ENCODE peak calls at places on chromosomes 7 and 10, in four cellular contexts. One of them, this sample, is unnamed.

GRCh38 chr7:94297397-94297838 is 97.3 kb upstream of the COL1A2 start:
- DNase-seq in H1: no peak
- DNase-seq in IMR-90: peak; percentile 98
- DNase-seq in mesendoderm: no peak
- DNase-seq in this sample: no peak

GRCh38 chr10:79192677-79193003 is 123.9 kb downstream of the ZMIZ1 start:
- DNase-seq in IMR-90: peak; percentile 73
- DNase-seq in H1: no peak
- DNase-seq in mesendoderm: no peak
- DNase-seq in this sample: no peak

GRCh38 chr7:73742753-73743641 is 4.4 kb upstream of the ABHD11 start:
- DNase-seq in IMR-90: no peak
- DNase-seq in H1: peak; percentile 98
- DNase-seq in mesendoderm: peak; percentile 99
- DNase-seq in this sample: peak; percentile 99

GRCh38 chr7:135253851-135254815 is 20.5 kb downstream of the STRA8 start:
- DNase-seq in IMR-90: peak; percentile 76
- DNase-seq in mesendoderm: peak; percentile 48
- DNase-seq in H1: no peak
- DNase-seq in this sample: no peak

GRCh38 chr10:92079003-92079402 is 155.4 kb downstream of the BTAF1 start:
- DNase-seq in IMR-90: no peak
- DNase-seq in mesendoderm: no peak
- DNase-seq in H1: no peak
- DNase-seq in this sample: no peak

GRCh38 chr7:77778535-77778934 is 19.7 kb downstream of the TMEM60 start:
- DNase-seq in mesendoderm: no peak
- DNase-seq in H1: no peak
- DNase-seq in IMR-90: no peak
- DNase-seq in this sample: no peak

GRCh38 chr10:34932235-34932634 is 117.1 kb upstream of the PARD3 start:
- DNase-seq in H1: no peak
- DNase-seq in mesendoderm: no peak
- DNase-seq in IMR-90: no peak
- DNase-seq in this sample: no peak

GRCh38 chr10:132746801-132747625 is 38.9 kb downstream of the NKX6-2 start:
- DNase-seq in H1: no peak
- DNase-seq in IMR-90: no peak
- DNase-seq in mesendoderm: peak; percentile 11
- DNase-seq in this sample: peak; percentile 66

GRCh38 chr7:50821457-50821977 is 38.8 kb upstream of the GRB10 start:
- DNase-seq in H1: no peak
- DNase-seq in IMR-90: peak; percentile 45
- DNase-seq in mesendoderm: no peak
- DNase-seq in this sample: no peak

GRCh38 chr10:119724630-119725549 is 960 bp upstream of the INPP5F start:
- DNase-seq in IMR-90: peak; percentile 40
- DNase-seq in H1: peak; percentile 59
- DNase-seq in mesendoderm: peak; percentile 56
- DNase-seq in this sample: no peak

GRCh38 chr10:3045471-3046209 is 21.7 kb upstream of the PFKP start:
- DNase-seq in mesendoderm: peak; percentile 87
- DNase-seq in H1: peak; percentile 63
- DNase-seq in IMR-90: peak; percentile 85
- DNase-seq in this sample: peak; percentile 79

DNA sequence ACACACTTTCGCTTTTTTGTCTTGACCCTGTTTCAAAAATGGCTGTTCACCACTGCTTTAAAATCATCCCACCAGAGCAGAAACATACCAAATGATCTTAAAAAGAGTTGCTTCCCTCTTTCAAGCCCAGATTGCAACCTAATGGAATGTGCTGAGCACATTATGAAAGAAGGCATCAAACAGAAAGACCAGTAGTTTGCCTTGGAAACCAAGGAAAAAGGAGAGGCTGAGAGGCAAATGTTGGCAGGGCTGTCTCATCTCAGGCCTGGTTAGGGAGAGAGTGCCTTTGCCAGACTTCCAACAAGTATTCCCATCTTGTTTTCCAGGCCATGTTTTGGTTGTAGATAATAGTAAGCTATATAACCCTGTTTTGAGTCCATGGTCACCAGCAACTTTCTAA is 64.3 kb downstream of the ABCB4 start:
- DNase-seq in IMR-90: peak; percentile 10
- DNase-seq in mesendoderm: peak; percentile 49
- DNase-seq in H1: no peak
- DNase-seq in this sample: no peak
- H3K56ac ChIP-seq in IMR-90: no peak overlapping the region
- H3K56ac ChIP-seq in mesendoderm: no peak overlapping the region
- H3K56ac ChIP-seq in H1: no peak overlapping the region
- H3K56ac ChIP-seq in this sample: no peak overlapping the region

DNA sequence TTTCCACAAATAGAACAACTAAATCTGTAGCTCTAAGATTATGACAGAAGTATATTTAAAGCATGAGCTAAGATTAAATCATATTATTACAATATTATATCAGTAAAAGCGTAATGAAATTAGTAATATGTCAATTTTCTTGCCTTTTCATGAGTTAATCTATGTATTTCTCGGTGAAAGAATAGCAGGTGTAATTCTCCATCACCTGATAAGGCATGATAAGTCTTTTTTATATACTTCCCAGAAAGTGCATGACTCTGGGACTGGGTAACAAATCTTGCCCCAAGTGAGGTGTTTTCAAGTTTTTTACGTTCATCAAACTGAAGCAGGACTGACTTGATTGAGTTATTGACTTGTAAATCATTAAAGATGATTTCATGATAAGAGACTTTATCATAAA is 100.5 kb downstream of the HECW1 start:
- DNase-seq in mesendoderm: no peak
- DNase-seq in H1: no peak
- DNase-seq in IMR-90: no peak
- DNase-seq in this sample: no peak
- H3K56ac ChIP-seq in mesendoderm: no peak overlapping the region
- H3K56ac ChIP-seq in H1: no peak overlapping the region
- H3K56ac ChIP-seq in IMR-90: no peak overlapping the region
- H3K56ac ChIP-seq in this sample: no peak overlapping the region

GRCh38 chr7:157772486-157773130 is 435.8 kb downstream of the DNAJB6 start:
- DNase-seq in H1: no peak
- DNase-seq in IMR-90: no peak
- DNase-seq in mesendoderm: no peak
- DNase-seq in this sample: no peak

GRCh38 chr7:157775021-157775559 is 438.3 kb downstream of the DNAJB6 start:
- DNase-seq in H1: no peak
- DNase-seq in mesendoderm: no peak
- DNase-seq in IMR-90: no peak
- DNase-seq in this sample: no peak

GRCh38 chr7:157771689-157772088 is 434.9 kb downstream of the DNAJB6 start:
- DNase-seq in mesendoderm: no peak
- DNase-seq in H1: no peak
- DNase-seq in IMR-90: no peak
- DNase-seq in this sample: no peak

GRCh38 chr7:157774495-157774894 is 437.7 kb downstream of the DNAJB6 start:
- DNase-seq in H1: no peak
- DNase-seq in mesendoderm: no peak
- DNase-seq in IMR-90: no peak
- DNase-seq in this sample: no peak

DNA sequence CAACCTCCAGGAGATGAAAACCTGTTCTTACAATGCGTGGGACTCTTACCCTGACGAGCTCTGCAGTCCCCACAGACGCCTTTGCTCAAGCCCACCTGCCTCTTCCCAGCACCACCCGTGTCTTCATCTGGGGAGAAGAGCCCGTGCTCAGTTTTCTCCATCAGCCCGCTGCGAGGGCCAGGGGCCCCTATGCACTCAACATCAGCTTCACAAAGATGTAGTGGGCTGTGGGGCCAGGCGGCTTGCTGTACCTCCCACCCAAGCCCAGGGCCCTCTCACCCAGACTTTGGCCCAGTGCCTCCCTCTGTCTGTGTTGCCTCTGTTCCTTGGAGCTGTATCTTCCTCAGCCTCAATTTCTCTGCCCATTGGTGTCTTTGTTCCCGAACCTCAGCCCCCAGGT is 436.6 kb downstream of the DNAJB6 start:
- DNase-seq in mesendoderm: no peak
- DNase-seq in IMR-90: no peak
- DNase-seq in H1: no peak
- DNase-seq in this sample: no peak
- H3K56ac ChIP-seq in mesendoderm: no peak overlapping the region
- H3K56ac ChIP-seq in IMR-90: no peak overlapping the region
- H3K56ac ChIP-seq in H1: no peak overlapping the region
- H3K56ac ChIP-seq in this sample: no peak overlapping the region

GRCh38 chr7:28138837-28139236 is 41.8 kb downstream of the JAZF1 start:
- DNase-seq in H1: no peak
- DNase-seq in mesendoderm: no peak
- DNase-seq in IMR-90: no peak
- DNase-seq in this sample: no peak
- H3K56ac ChIP-seq in H1: no peak overlapping the region
- H3K56ac ChIP-seq in mesendoderm: no peak overlapping the region
- H3K56ac ChIP-seq in IMR-90: no peak overlapping the region
- H3K56ac ChIP-seq in this sample: no peak overlapping the region

DNA sequence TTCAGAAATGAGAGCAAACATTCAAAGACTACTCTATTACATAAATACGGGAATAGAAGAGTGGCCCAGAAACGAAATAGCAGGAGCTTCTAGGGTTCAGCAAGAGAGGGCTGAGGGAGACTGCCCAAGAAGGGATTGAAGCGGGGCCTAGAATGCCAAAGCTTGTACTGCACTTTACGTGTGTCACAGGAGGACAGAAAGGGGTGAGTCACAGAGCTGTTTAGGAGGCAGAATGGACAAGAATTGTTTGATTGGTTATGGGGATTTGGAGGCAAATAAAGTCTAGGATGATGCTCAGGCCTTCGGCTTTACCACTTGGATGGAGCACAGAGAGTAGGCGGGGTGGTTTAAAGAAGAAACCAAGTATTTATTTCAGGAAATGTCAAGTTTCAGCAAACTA is 11.3 kb upstream of the FXYD4 start:
- DNase-seq in IMR-90: peak; percentile 10
- DNase-seq in mesendoderm: no peak
- DNase-seq in H1: no peak
- DNase-seq in this sample: no peak
- H3K56ac ChIP-seq in IMR-90: no peak overlapping the region
- H3K56ac ChIP-seq in mesendoderm: no peak overlapping the region
- H3K56ac ChIP-seq in H1: no peak overlapping the region
- H3K56ac ChIP-seq in this sample: no peak overlapping the region

GRCh38 chr7:140915948-140916555 is 8.7 kb downstream of the BRAF start:
- DNase-seq in H1: no peak
- DNase-seq in mesendoderm: no peak
- DNase-seq in IMR-90: no peak
- DNase-seq in this sample: no peak
- H3K56ac ChIP-seq in H1: no peak overlapping the region
- H3K56ac ChIP-seq in mesendoderm: no peak overlapping the region
- H3K56ac ChIP-seq in IMR-90: no peak overlapping the region
- H3K56ac ChIP-seq in this sample: no peak overlapping the region

GRCh38 chr7:44100458-44101303 is 3.5 kb upstream of the AEBP1 start:
- DNase-seq in IMR-90: peak; percentile 78
- DNase-seq in H1: no peak
- DNase-seq in mesendoderm: no peak
- DNase-seq in this sample: no peak
- H3K56ac ChIP-seq in IMR-90: no peak overlapping the region
- H3K56ac ChIP-seq in H1: no peak overlapping the region
- H3K56ac ChIP-seq in mesendoderm: no peak overlapping the region
- H3K56ac ChIP-seq in this sample: no peak overlapping the region

GRCh38 chr7:91645542-91645941 is 235.0 kb downstream of the MTERF1 start:
- DNase-seq in mesendoderm: no peak
- DNase-seq in H1: no peak
- DNase-seq in IMR-90: no peak
- DNase-seq in this sample: no peak
- H3K56ac ChIP-seq in mesendoderm: no peak overlapping the region
- H3K56ac ChIP-seq in H1: no peak overlapping the region
- H3K56ac ChIP-seq in IMR-90: no peak overlapping the region
- H3K56ac ChIP-seq in this sample: no peak overlapping the region